ENCODE peak calls at places on chromosomes 5 and 9, in five cellular contexts. One of them, this sample, is unnamed.

GRCh38 chr5:130323804-130324454 is 419.7 kb downstream of the CHSY3 start:
- DNase-seq in suprapubic skin: no peak
- DNase-seq in ovary: no peak
- DNase-seq in mammary epithelial cell: peak; percentile 75
- DNase-seq in bronchial epithelial cell: peak; percentile 96
- DNase-seq in this sample: peak; percentile 25

GRCh38 chr5:961002-961710 is 47.4 kb upstream of the NKD2 start:
- DNase-seq in ovary: no peak
- DNase-seq in suprapubic skin: peak; percentile 76
- DNase-seq in mammary epithelial cell: no peak
- DNase-seq in bronchial epithelial cell: no peak
- DNase-seq in this sample: no peak

GRCh38 chr9:112719292-112719691 is 1.4 kb upstream of the INIP start:
- DNase-seq in bronchial epithelial cell: no peak
- DNase-seq in suprapubic skin: no peak
- DNase-seq in mammary epithelial cell: no peak
- DNase-seq in ovary: no peak
- DNase-seq in this sample: no peak

GRCh38 chr5:11801061-11801460 is 103.2 kb downstream of the CTNND2 start:
- DNase-seq in suprapubic skin: no peak
- DNase-seq in bronchial epithelial cell: peak; percentile 18
- DNase-seq in ovary: no peak
- DNase-seq in mammary epithelial cell: no peak
- DNase-seq in this sample: peak; percentile 36

GRCh38 chr9:73116030-73116429 is 35.6 kb upstream of the ANXA1 start:
- DNase-seq in ovary: no peak
- DNase-seq in mammary epithelial cell: peak; percentile 90
- DNase-seq in bronchial epithelial cell: peak; percentile 96
- DNase-seq in suprapubic skin: no peak
- DNase-seq in this sample: peak; percentile 81

GRCh38 chr9:37963936-37964739 is 60.2 kb upstream of the SLC25A51 start:
- DNase-seq in mammary epithelial cell: peak; percentile 91
- DNase-seq in suprapubic skin: no peak
- DNase-seq in ovary: no peak
- DNase-seq in bronchial epithelial cell: peak; percentile 89
- DNase-seq in this sample: peak; percentile 99

GRCh38 chr5:114369680-114370417 is 8.0 kb downstream of the KCNN2 start:
- DNase-seq in suprapubic skin: no peak
- DNase-seq in bronchial epithelial cell: no peak
- DNase-seq in ovary: no peak
- DNase-seq in mammary epithelial cell: no peak
- DNase-seq in this sample: no peak

GRCh38 chr5:14487101-14487895 is 94.3 kb upstream of the OTULINL start:
- DNase-seq in mammary epithelial cell: no peak
- DNase-seq in ovary: no peak
- DNase-seq in suprapubic skin: no peak
- DNase-seq in bronchial epithelial cell: no peak
- DNase-seq in this sample: no peak

DNA sequence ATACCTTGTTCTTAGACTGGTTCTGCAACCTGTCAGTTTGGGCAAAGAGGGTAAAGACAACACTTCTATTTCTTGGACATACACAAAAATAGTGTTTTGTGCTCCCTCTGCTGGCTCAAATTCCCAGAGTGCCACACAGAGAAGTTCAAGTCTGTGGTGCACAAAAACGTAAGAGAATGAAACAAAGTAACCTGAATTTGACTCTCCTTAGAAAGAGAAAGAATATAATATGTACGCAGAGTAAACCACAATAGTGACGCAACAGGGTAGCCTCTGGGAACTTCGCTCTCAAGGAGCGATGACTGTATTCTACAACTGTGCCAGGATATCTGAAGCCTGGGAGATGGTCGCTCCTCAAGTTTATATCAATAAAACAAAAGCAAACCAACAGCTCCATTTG is 18.5 kb downstream of the DDX31 start:
- DNase-seq in mammary epithelial cell: peak; percentile 86
- DNase-seq in bronchial epithelial cell: peak; percentile 75
- DNase-seq in ovary: no peak
- DNase-seq in suprapubic skin: no peak
- DNase-seq in this sample: peak; percentile 97
- TF ChIP-seq CTCF in mammary epithelial cell: peak; percentile 72
- TF ChIP-seq CTCF in bronchial epithelial cell: peak; percentile 41
- TF ChIP-seq CTCF in ovary: no peak
- TF ChIP-seq CTCF in suprapubic skin: no peak
- TF ChIP-seq CTCF in this sample: peak; percentile 69

DNA sequence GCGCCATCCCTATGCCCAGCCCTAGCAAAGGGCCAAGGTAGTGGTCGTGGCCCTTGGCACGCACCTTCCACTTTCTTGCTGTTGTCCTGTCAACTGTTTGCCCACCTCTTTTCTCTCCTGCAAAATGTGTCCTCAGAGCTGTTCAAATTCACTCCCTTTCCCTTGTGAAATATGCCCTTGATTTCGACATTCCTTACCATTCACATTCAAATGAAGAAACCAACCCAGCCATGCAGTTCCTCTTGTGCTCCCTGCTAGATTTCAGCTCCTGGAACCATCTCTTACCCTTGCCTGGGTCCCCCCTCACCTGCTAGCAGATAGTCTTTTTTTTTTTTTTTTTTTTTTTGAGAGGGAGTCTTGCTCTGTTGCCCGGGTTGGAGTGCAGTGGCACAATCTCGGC is 19.6 kb upstream of the HRH2 start:
- DNase-seq in suprapubic skin: no peak
- DNase-seq in mammary epithelial cell: no peak
- DNase-seq in bronchial epithelial cell: no peak
- DNase-seq in ovary: no peak
- DNase-seq in this sample: no peak
- H3K4me3 ChIP-seq in suprapubic skin: no peak overlapping the region
- H3K4me3 ChIP-seq in mammary epithelial cell: no peak overlapping the region
- H3K4me3 ChIP-seq in bronchial epithelial cell: no peak overlapping the region
- H3K4me3 ChIP-seq in ovary: no peak overlapping the region
- H3K4me3 ChIP-seq in this sample: no peak overlapping the region

DNA sequence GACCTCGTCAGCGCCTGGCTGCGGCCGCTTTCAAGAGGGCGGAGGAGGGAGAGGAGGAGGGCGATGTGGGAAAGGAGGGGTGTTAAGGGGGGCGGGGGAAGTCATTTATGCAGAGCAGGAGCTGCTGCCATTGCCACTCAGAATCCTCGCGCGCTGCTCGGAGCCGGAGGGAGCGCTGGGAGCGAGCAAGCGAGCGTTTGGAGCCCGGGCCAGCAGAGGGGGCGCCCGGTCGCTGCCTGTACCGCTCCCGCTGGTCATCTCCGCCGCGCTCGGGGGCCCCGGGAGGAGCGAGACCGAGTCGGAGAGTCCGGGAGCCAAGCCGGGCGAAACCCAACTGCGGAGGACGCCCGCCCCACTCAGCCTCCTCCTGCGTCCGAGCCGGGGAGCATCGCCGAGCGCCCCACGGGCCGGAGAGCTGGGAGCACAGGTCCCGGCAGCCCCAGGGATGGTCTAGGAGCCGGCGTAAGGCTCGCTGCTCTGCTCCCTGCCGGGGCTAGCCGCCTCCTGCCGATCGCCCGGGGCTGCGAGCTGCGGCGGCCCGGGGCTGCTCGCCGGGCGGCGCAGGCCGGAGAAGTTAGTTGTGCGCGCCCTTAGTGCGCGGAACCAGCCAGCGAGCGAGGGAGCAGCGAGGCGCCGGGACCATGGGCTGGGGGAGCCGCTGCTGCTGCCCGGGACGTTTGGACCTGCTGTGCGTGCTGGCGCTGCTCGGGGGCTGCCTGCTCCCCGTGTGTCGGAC is at the start of gene PCSK5:
- DNase-seq in ovary: peak; percentile 92
- DNase-seq in mammary epithelial cell: peak; percentile 92
- DNase-seq in bronchial epithelial cell: peak; percentile 83
- DNase-seq in suprapubic skin: peak; percentile 91
- DNase-seq in this sample: peak; percentile 98
- TF ChIP-seq CTCF in ovary: peak; percentile 45
- TF ChIP-seq CTCF in mammary epithelial cell: no peak
- TF ChIP-seq CTCF in bronchial epithelial cell: peak; percentile 35
- TF ChIP-seq CTCF in suprapubic skin: no peak
- TF ChIP-seq CTCF in this sample: peak; percentile 52

GRCh38 chr9:124006448-124007156 is 5.0 kb upstream of the LHX2 start:
- DNase-seq in ovary: no peak
- DNase-seq in bronchial epithelial cell: no peak
- DNase-seq in mammary epithelial cell: no peak
- DNase-seq in suprapubic skin: no peak
- DNase-seq in this sample: no peak
- H3K4me3 ChIP-seq in ovary: no peak overlapping the region
- H3K4me3 ChIP-seq in bronchial epithelial cell: no peak overlapping the region
- H3K4me3 ChIP-seq in mammary epithelial cell: no peak overlapping the region
- H3K4me3 ChIP-seq in suprapubic skin: no peak overlapping the region
- H3K4me3 ChIP-seq in this sample: no peak overlapping the region

GRCh38 chr5:147055850-147056523 is 177.4 kb upstream of the PPP2R2B start:
- DNase-seq in bronchial epithelial cell: no peak
- DNase-seq in ovary: no peak
- DNase-seq in mammary epithelial cell: no peak
- DNase-seq in suprapubic skin: no peak
- DNase-seq in this sample: no peak
- TF ChIP-seq CTCF in bronchial epithelial cell: no peak
- TF ChIP-seq CTCF in ovary: no peak
- TF ChIP-seq CTCF in mammary epithelial cell: no peak
- TF ChIP-seq CTCF in suprapubic skin: no peak
- TF ChIP-seq CTCF in this sample: no peak

DNA sequence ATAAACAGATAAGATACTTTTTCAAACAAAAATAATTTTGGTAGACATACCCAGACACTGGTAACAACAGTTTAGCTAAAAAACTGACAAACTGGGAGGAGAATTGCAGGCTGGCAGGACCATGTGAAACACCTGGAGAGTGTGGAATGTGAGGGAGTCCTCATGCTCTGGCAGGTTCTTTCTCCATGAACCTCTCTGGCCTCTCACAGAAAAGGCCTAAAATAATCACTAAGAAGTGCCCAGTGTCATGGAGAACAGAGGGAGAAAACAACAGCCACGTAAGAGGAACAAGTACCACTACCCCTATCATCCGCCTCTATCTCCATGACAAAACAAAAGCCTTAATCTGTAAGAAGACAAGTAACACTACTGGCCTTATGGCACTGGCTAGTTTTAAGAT is 1227.5 kb upstream of the CDH9 start:
- DNase-seq in mammary epithelial cell: no peak
- DNase-seq in ovary: no peak
- DNase-seq in bronchial epithelial cell: no peak
- DNase-seq in suprapubic skin: no peak
- DNase-seq in this sample: no peak
- H3K4me3 ChIP-seq in mammary epithelial cell: no peak overlapping the region
- H3K4me3 ChIP-seq in ovary: no peak overlapping the region
- H3K4me3 ChIP-seq in bronchial epithelial cell: no peak overlapping the region
- H3K4me3 ChIP-seq in suprapubic skin: no peak overlapping the region
- H3K4me3 ChIP-seq in this sample: no peak overlapping the region

DNA sequence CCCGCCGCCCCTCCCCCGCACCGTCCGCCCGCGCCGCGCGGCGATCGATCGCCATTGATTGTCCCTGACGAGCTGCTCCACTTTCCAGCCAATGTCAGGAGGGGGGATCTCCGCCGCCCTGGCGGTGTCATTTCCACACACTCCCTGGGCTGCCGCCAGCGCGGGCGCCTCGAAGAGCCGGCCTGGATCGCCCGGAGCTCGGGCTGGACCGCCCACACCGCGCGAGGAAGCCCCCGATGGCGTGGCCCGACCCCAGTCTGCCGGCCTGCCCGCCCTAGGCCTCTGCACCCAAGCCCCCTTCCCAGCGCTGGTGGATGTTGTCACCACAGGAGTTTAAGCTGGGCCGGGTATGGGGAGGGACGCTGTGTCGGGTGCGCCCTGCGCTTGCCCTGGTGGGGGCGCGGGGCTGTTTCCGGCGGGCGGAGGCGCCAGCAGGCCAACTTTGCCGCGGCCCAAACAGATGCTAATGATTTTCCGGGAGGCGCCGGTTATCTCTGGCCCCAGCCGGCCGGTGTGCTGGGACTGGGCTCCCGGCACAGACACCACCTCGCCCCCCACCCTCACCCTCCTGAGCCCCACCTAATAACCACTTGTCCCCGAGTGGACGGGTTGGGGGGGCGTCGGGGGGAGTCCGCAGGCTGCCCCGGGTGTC is 10.6 kb upstream of the CXXC5 start:
- DNase-seq in suprapubic skin: peak; percentile 92
- DNase-seq in ovary: peak; percentile 84
- DNase-seq in bronchial epithelial cell: no peak
- DNase-seq in mammary epithelial cell: peak; percentile 46
- DNase-seq in this sample: peak; percentile 82
- TF ChIP-seq CTCF in suprapubic skin: no peak
- TF ChIP-seq CTCF in ovary: peak; percentile 26
- TF ChIP-seq CTCF in bronchial epithelial cell: peak; percentile 18
- TF ChIP-seq CTCF in mammary epithelial cell: no peak
- TF ChIP-seq CTCF in this sample: no peak

GRCh38 chr5:112594060-112594850 is 143.4 kb upstream of the APC start:
- DNase-seq in ovary: no peak
- DNase-seq in suprapubic skin: no peak
- DNase-seq in bronchial epithelial cell: peak; percentile 13
- DNase-seq in mammary epithelial cell: peak; percentile 5
- DNase-seq in this sample: no peak
- H3K4me3 ChIP-seq in ovary: no peak overlapping the region
- H3K4me3 ChIP-seq in suprapubic skin: no peak overlapping the region
- H3K4me3 ChIP-seq in bronchial epithelial cell: no peak overlapping the region
- H3K4me3 ChIP-seq in mammary epithelial cell: no peak overlapping the region
- H3K4me3 ChIP-seq in this sample: no peak overlapping the region

DNA sequence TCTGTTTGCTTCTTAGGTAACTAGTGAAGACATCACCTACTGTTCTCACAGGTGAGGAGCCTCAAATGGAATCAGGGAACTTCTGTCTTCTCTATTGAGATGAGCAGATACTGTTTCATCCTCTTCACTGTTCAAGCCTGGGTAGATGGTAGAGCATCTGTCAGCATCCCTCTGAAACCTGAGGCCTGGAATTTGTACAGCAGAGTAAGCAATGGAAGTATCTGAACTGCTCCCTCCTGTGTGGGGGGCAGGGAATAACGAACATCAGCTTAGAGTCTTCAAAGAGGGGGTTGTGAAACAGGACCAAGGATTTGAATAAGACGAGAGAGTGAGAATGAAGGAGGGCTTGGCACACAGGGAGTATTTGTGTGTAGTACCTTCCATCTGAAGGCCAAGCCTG is 88.2 kb upstream of the NIPBL start:
- DNase-seq in suprapubic skin: no peak
- DNase-seq in ovary: no peak
- DNase-seq in bronchial epithelial cell: no peak
- DNase-seq in mammary epithelial cell: no peak
- DNase-seq in this sample: no peak
- TF ChIP-seq CTCF in suprapubic skin: no peak
- TF ChIP-seq CTCF in ovary: no peak
- TF ChIP-seq CTCF in bronchial epithelial cell: no peak
- TF ChIP-seq CTCF in mammary epithelial cell: no peak
- TF ChIP-seq CTCF in this sample: no peak

This sample was measured in astrocyte of the spinal cord.